ENCODE peak calls at places on chromosomes 12 and 14, in seven cellular contexts. C is AG08396, S is heart right ventricle, V is thoracic aorta, X is amygdala, F is PC-3, I is T1000. R is an unnamed sample.

GRCh38 chr14:21902561-21903199 is 229.1 kb upstream of the OR4E1 start:
- DNase-seq in C (no peak), S (no peak), V (no peak), X (no peak), F (no peak), I (no peak), R (no peak)

GRCh38 chr14:95486875-95487668 is 29.4 kb downstream of the SYNE3 start:
- DNase-seq in C (no peak), S (no peak), V (no peak), X (no peak), F (no peak), I (no peak), R (no peak)

GRCh38 chr14:65551019-65551643 is 138.6 kb downstream of the FUT8 start:
- DNase-seq in C (no peak), S (no peak), V (no peak), X (no peak), F (no peak), I (no peak), R (no peak)

GRCh38 chr12:117559978-117560377 is 198.6 kb upstream of the NOS1 start:
- DNase-seq in C (no peak), S (no peak), V (no peak), X (no peak), F (no peak), I (no peak), R (no peak)

GRCh38 chr12:124581299-124581698 is 13.9 kb upstream of the NCOR2 start:
- DNase-seq in C (no peak), S (no peak), V (no peak), X (no peak), F (peak; percentile 67), I (no peak), R (no peak)

GRCh38 chr12:95738024-95738611 is 52.4 kb downstream of the NTN4 start:
- DNase-seq in C (no peak), S (no peak), V (no peak), X (no peak), F (no peak), I (no peak), R (no peak)

GRCh38 chr14:100037351-100037750 is 27.9 kb upstream of the EVL start:
- DNase-seq in C (no peak), S (peak; percentile 23), V (no peak), X (no peak), F (no peak), I (no peak), R (no peak)

GRCh38 chr12:128138125-128138524 is 128.8 kb upstream of the TMEM132C start:
- DNase-seq in C (no peak), S (no peak), V (no peak), X (no peak), F (peak; percentile 76), I (peak; percentile 10), R (no peak)

GRCh38 chr14:42980419-42980818 is 1373.7 kb downstream of the LRFN5 start:
- DNase-seq in C (no peak), S (no peak), V (no peak), X (no peak), F (no peak), I (no peak), R (no peak)

GRCh38 chr14:92932448-92933395 is 9.8 kb downstream of the CHGA start:
- DNase-seq in C (no peak), S (no peak), V (no peak), X (no peak), F (no peak), I (no peak), R (no peak)

GRCh38 chr14:31208546-31209424 is 1.2 kb upstream of the HECTD1 start:
- DNase-seq in C (no peak), S (no peak), V (no peak), X (no peak), F (no peak), I (no peak), R (no peak)

GRCh38 chr14:92108345-92109254 is 2.2 kb upstream of the ATXN3 start:
- DNase-seq in C (no peak), S (no peak), V (no peak), X (no peak), F (no peak), I (no peak), R (no peak)

GRCh38 chr12:48765753-48766162 is 23.1 kb downstream of the ADCY6 start:
- DNase-seq in C (no peak), S (no peak), V (no peak), X (no peak), F (no peak), I (no peak), R (peak; percentile 21)

GRCh38 chr12:95621725-95622124 is 70.4 kb upstream of the USP44 start:
- DNase-seq in C (no peak), S (no peak), V (no peak), X (no peak), F (no peak), I (no peak), R (no peak)

GRCh38 chr12:81257952-81258551 is 180.2 kb downstream of the ACSS3 start:
- DNase-seq in C (peak; percentile 9), S (no peak), V (no peak), X (no peak), F (peak; percentile 66), I (no peak), R (no peak)